ENCODE peak calls at places on chromosomes 3 and 15, in eight cellular contexts. S is psoas muscle, G is left ventricle myocardium inferior, X is thoracic aorta, M is transverse colon, H is heart left ventricle, L is HCT116, Y is tibial artery. B is an unnamed sample.
A peak's percentile ranks its signal among the peaks of the same experiment; 100 is the strongest.

GRCh38 chr3:119819806-119820205 is 37.9 kb downstream of the NR1I2 start:
- DNase-seq in L (no peak), Y (no peak), H (no peak), G (no peak), S (no peak), M (no peak), X (no peak), B (no peak)

GRCh38 chr3:6717026-6717943 is 143.6 kb upstream of the GRM7 start:
- DNase-seq in M (no peak), H (no peak), G (no peak), Y (no peak), X (no peak), L (no peak), S (no peak), B (no peak)

GRCh38 chr3:9028134-9028533 is 64.9 kb upstream of the RAD18 start:
- DNase-seq in X (peak; percentile 13), Y (peak; percentile 79), S (peak; percentile 86), H (peak; percentile 90), M (peak; percentile 76), G (peak; percentile 95), L (no peak), B (peak; percentile 94)

GRCh38 chr3:124118397-124118796 is 126.5 kb upstream of the ROPN1 start:
- DNase-seq in H (no peak), G (no peak), L (no peak), Y (no peak), X (no peak), S (no peak), M (no peak), B (no peak)

GRCh38 chr3:159764211-159765024 is 224.2 kb upstream of the IL12A start:
- DNase-seq in Y (peak; percentile 58), S (peak; percentile 58), G (peak; percentile 61), X (peak; percentile 25), L (no peak), H (peak; percentile 71), M (peak; percentile 53), B (peak; percentile 62)

GRCh38 chr3:5441401-5441800 is 253.9 kb downstream of the EDEM1 start:
- DNase-seq in G (no peak), X (no peak), S (no peak), L (no peak), M (no peak), Y (no peak), H (no peak), B (no peak)

GRCh38 chr3:86996261-86996955 is 5.5 kb upstream of the VGLL3 start:
- DNase-seq in G (no peak), X (no peak), L (no peak), H (no peak), M (no peak), Y (no peak), S (no peak), B (no peak)

GRCh38 chr3:185263423-185263822 is 9.6 kb upstream of the EHHADH start:
- DNase-seq in H (no peak), S (no peak), M (no peak), G (no peak), L (no peak), Y (no peak), X (no peak), B (no peak)

GRCh38 chr3:48406443-48407431 is 23.1 kb downstream of the PLXNB1 start:
- DNase-seq in Y (peak; percentile 19), L (no peak), H (no peak), G (no peak), S (no peak), X (no peak), M (no peak), B (peak; percentile 8)

GRCh38 chr15:70974004-70974832 is 81.6 kb downstream of the LRRC49 start:
- DNase-seq in H (no peak), Y (no peak), L (peak; percentile 45), M (no peak), X (no peak), G (no peak), S (no peak), B (no peak)

GRCh38 chr3:136350557-136350956 is 100.4 kb downstream of the PCCB start:
- DNase-seq in L (no peak), M (no peak), G (no peak), Y (no peak), S (no peak), H (no peak), X (no peak), B (no peak)

GRCh38 chr3:46958469-46959168 is 17.9 kb downstream of the CCDC12 start:
- DNase-seq in S (no peak), M (no peak), L (no peak), H (no peak), X (no peak), Y (no peak), G (no peak), B (no peak)
- H3K4me1 ChIP-seq in S (peaks cover 68% of the 10 kb centered on the region), M (peaks cover 54% of the 10 kb centered on the region), L (peaks cover 28% of the 10 kb centered on the region), H (peaks cover 66% of the 10 kb centered on the region), X (peaks cover 39% of the 10 kb centered on the region), Y (no peaks in the 10 kb centered on the region), G (peaks cover 89% of the 10 kb centered on the region), B (peaks cover 33% of the 10 kb centered on the region)

GRCh38 chr3:138569090-138569489 is 25.0 kb downstream of the CEP70 start:
- DNase-seq in X (no peak), M (no peak), H (no peak), L (no peak), G (no peak), S (no peak), Y (no peak), B (no peak)
- H3K4me1 ChIP-seq in X (no peaks in the 10 kb centered on the region), M (no peaks in the 10 kb centered on the region), H (no peaks in the 10 kb centered on the region), L (no peaks in the 10 kb centered on the region), G (no peaks in the 10 kb centered on the region), S (no peaks in the 10 kb centered on the region), Y (no peaks in the 10 kb centered on the region), B (no peaks in the 10 kb centered on the region)

DNA sequence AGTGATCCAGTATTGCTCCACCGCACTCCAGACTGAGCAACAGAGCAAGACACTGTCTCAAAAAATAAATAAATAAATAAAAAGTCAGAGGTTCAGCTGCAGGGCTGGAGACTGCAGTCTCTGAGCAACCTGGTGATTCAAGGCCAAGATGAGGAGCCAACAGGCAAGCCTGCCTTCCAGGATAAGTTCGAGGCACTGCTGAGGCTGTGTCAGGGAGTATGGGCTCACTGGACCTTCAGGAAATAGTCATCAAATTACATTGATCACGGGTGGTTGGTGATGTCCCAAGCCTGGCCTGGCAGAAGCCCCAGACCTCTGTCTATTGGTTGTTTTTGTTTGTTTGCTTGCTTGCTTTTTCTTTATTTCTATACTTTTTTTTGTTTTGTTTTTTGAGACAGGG is 41.5 kb downstream of the IDH2 start:
- DNase-seq in X (no peak), L (no peak), G (no peak), Y (no peak), M (no peak), S (no peak), H (no peak), B (no peak)
- H3K4me1 ChIP-seq in X (peaks cover 12% of the 10 kb centered on the region), L (peaks cover 17% of the 10 kb centered on the region), G (peaks cover 69% of the 10 kb centered on the region), Y (no peaks in the 10 kb centered on the region), M (peaks cover 44% of the 10 kb centered on the region), S (peaks cover 50% of the 10 kb centered on the region), H (peaks cover 53% of the 10 kb centered on the region), B (peaks cover 37% of the 10 kb centered on the region)

GRCh38 chr3:127777861-127778711 is 44.2 kb downstream of the MGLL start:
- DNase-seq in Y (no peak), H (no peak), G (no peak), M (no peak), S (no peak), L (no peak), X (no peak), B (no peak)
- H3K4me1 ChIP-seq in Y (no peaks in the 10 kb centered on the region), H (peaks cover 68% of the 10 kb centered on the region), G (peaks cover 93% of the 10 kb centered on the region), M (peaks cover 13% of the 10 kb centered on the region), S (peaks cover 69% of the 10 kb centered on the region), L (peaks cover 25% of the 10 kb centered on the region), X (peaks cover 38% of the 10 kb centered on the region), B (peaks cover 34% of the 10 kb centered on the region)

GRCh38 chr15:85709250-85709649 is 85.5 kb downstream of the KLHL25 start:
- DNase-seq in S (no peak), G (no peak), Y (no peak), M (no peak), X (no peak), L (no peak), H (no peak), B (no peak)
- H3K4me1 ChIP-seq in S (peaks cover 37% of the 10 kb centered on the region), G (peaks cover 74% of the 10 kb centered on the region), Y (no peaks in the 10 kb centered on the region), M (peaks cover 7% of the 10 kb centered on the region), X (peaks cover 35% of the 10 kb centered on the region), L (no peaks in the 10 kb centered on the region), H (peaks cover 48% of the 10 kb centered on the region), B (peaks cover 23% of the 10 kb centered on the region)

DNA sequence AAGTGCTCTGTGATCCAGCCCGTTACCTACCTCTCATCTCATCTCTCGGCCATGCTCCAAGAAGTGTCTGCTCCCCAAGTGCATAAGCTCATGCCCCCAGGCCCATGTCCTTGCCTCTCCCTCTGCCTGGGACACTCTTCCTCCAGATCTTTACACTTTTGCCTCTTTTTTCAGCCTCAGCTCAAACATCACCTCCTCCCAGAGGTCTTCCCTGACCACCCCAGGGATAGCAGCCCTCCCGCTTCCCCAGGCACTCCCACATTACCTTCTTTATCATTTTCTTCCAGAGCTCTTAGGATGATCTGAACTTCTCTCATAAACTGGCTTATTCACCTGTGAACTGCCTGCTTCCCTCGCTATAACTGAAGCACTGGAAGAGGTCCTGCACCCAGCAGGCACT is 2.7 kb upstream of the FURIN start:
- DNase-seq in H (no peak), M (no peak), S (no peak), G (no peak), X (no peak), Y (no peak), L (no peak), B (no peak)
- H3K4me1 ChIP-seq in H (peaks cover 25% of the 10 kb centered on the region), M (peaks cover 9% of the 10 kb centered on the region), S (peaks cover 18% of the 10 kb centered on the region), G (peaks cover 43% of the 10 kb centered on the region), X (peaks cover 10% of the 10 kb centered on the region), Y (no peaks in the 10 kb centered on the region), L (peaks cover 63% of the 10 kb centered on the region), B (peaks cover 5% of the 10 kb centered on the region)

B was measured in adrenal gland.